ENCODE peak calls at places on chromosomes 13 and 19, in seven cellular contexts. One of them, this sample, is unnamed.

GRCh38 chr13:49629947-49630346 is 1.6 kb downstream of the ARL11 start:
- DNase-seq in SK-N-SH: no peak
- DNase-seq in K562: no peak
- DNase-seq in HCT116: no peak
- DNase-seq in HepG2: no peak
- DNase-seq in GM12878: no peak
- DNase-seq in H1: no peak
- DNase-seq in this sample: no peak

GRCh38 chr13:21242236-21242635 is 65.8 kb downstream of the MRPL57 start:
- DNase-seq in HepG2: peak
- DNase-seq in GM12878: no peak
- DNase-seq in HCT116: peak
- DNase-seq in K562: no peak
- DNase-seq in SK-N-SH: peak
- DNase-seq in H1: peak
- DNase-seq in this sample: no peak

GRCh38 chr13:43316997-43317396 is 293.6 kb downstream of the DNAJC15 start:
- DNase-seq in H1: no peak
- DNase-seq in HepG2: no peak
- DNase-seq in GM12878: no peak
- DNase-seq in HCT116: no peak
- DNase-seq in K562: no peak
- DNase-seq in SK-N-SH: peak
- DNase-seq in this sample: no peak

GRCh38 chr13:89514534-89515312 is 1832.8 kb upstream of the MIR17HG start:
- DNase-seq in SK-N-SH: no peak
- DNase-seq in HepG2: peak
- DNase-seq in H1: no peak
- DNase-seq in K562: no peak
- DNase-seq in HCT116: no peak
- DNase-seq in GM12878: no peak
- DNase-seq in this sample: peak

GRCh38 chr13:77760893-77761292 is 63.4 kb downstream of the SLAIN1 start:
- DNase-seq in SK-N-SH: no peak
- DNase-seq in K562: no peak
- DNase-seq in GM12878: no peak
- DNase-seq in HepG2: no peak
- DNase-seq in HCT116: no peak
- DNase-seq in H1: no peak
- DNase-seq in this sample: peak

GRCh38 chr19:42204684-42205083 is 12.8 kb downstream of the DEDD2 start:
- DNase-seq in K562: no peak
- DNase-seq in GM12878: no peak
- DNase-seq in H1: no peak
- DNase-seq in HepG2: no peak
- DNase-seq in SK-N-SH: no peak
- DNase-seq in HCT116: no peak
- DNase-seq in this sample: no peak

GRCh38 chr13:40192516-40193257 is 473.8 kb downstream of the FOXO1 start:
- DNase-seq in HepG2: no peak
- DNase-seq in H1: no peak
- DNase-seq in SK-N-SH: no peak
- DNase-seq in K562: no peak
- DNase-seq in GM12878: no peak
- DNase-seq in HCT116: no peak
- DNase-seq in this sample: no peak

GRCh38 chr13:113888701-113889330 is 24.9 kb upstream of the GAS6 start:
- DNase-seq in K562: no peak
- DNase-seq in SK-N-SH: no peak
- DNase-seq in H1: no peak
- DNase-seq in GM12878: no peak
- DNase-seq in HepG2: no peak
- DNase-seq in HCT116: no peak
- DNase-seq in this sample: no peak

GRCh38 chr19:51799311-51799997 is 4.5 kb downstream of the FPR3 start:
- DNase-seq in SK-N-SH: peak
- DNase-seq in H1: no peak
- DNase-seq in K562: peak
- DNase-seq in GM12878: no peak
- DNase-seq in HepG2: peak
- DNase-seq in HCT116: no peak
- DNase-seq in this sample: peak

GRCh38 chr19:49056101-49056901 is 1.2 kb downstream of the CGB7 start:
- DNase-seq in HepG2: peak
- DNase-seq in H1: peak
- DNase-seq in SK-N-SH: peak
- DNase-seq in K562: peak
- DNase-seq in GM12878: no peak
- DNase-seq in HCT116: peak
- DNase-seq in this sample: peak

GRCh38 chr13:94079876-94080275 is 399.6 kb downstream of the DCT start:
- DNase-seq in SK-N-SH: no peak
- DNase-seq in HepG2: no peak
- DNase-seq in K562: no peak
- DNase-seq in H1: no peak
- DNase-seq in HCT116: no peak
- DNase-seq in GM12878: no peak
- DNase-seq in this sample: no peak

GRCh38 chr13:113585828-113586355 is 1.3 kb downstream of the TFDP1 start:
- DNase-seq in HepG2: no peak
- DNase-seq in GM12878: no peak
- DNase-seq in K562: no peak
- DNase-seq in H1: peak
- DNase-seq in HCT116: no peak
- DNase-seq in SK-N-SH: no peak
- DNase-seq in this sample: no peak

GRCh38 chr13:98869408-98870090 is 108.3 kb downstream of the DOCK9 start:
- DNase-seq in H1: no peak
- DNase-seq in HepG2: no peak
- DNase-seq in GM12878: no peak
- DNase-seq in SK-N-SH: no peak
- DNase-seq in HCT116: no peak
- DNase-seq in K562: peak
- DNase-seq in this sample: peak

GRCh38 chr19:33055718-33056117 is 9.0 kb downstream of the RHPN2 start:
- DNase-seq in SK-N-SH: no peak
- DNase-seq in HCT116: no peak
- DNase-seq in H1: no peak
- DNase-seq in K562: no peak
- DNase-seq in GM12878: no peak
- DNase-seq in HepG2: no peak
- DNase-seq in this sample: no peak

GRCh38 chr13:42574011-42574410 is at the start of gene TNFSF11:
- DNase-seq in GM12878: no peak
- DNase-seq in H1: peak
- DNase-seq in HCT116: no peak
- DNase-seq in HepG2: no peak
- DNase-seq in SK-N-SH: peak
- DNase-seq in K562: no peak
- DNase-seq in this sample: no peak

GRCh38 chr19:7676376-7676775 is 514 bp upstream of the MCEMP1 start:
- DNase-seq in GM12878: no peak
- DNase-seq in SK-N-SH: no peak
- DNase-seq in HepG2: no peak
- DNase-seq in H1: no peak
- DNase-seq in HCT116: no peak
- DNase-seq in K562: no peak
- DNase-seq in this sample: no peak
- TF ChIP-seq JUND in GM12878: no peak
- TF ChIP-seq JUND in SK-N-SH: no peak
- TF ChIP-seq JUND in HepG2: no peak
- TF ChIP-seq JUND in H1: no peak
- TF ChIP-seq JUND in HCT116: no peak
- TF ChIP-seq JUND in K562: no peak
- TF ChIP-seq JUND in this sample: no peak

GRCh38 chr19:36081385-36081784 is 26.7 kb downstream of the WDR62 start:
- DNase-seq in SK-N-SH: no peak
- DNase-seq in GM12878: no peak
- DNase-seq in HCT116: no peak
- DNase-seq in H1: no peak
- DNase-seq in HepG2: no peak
- DNase-seq in K562: no peak
- DNase-seq in this sample: no peak

GRCh38 chr19:36084231-36085009 is 26.5 kb upstream of the OVOL3 start:
- DNase-seq in GM12878: no peak
- DNase-seq in HCT116: no peak
- DNase-seq in K562: no peak
- DNase-seq in SK-N-SH: no peak
- DNase-seq in H1: no peak
- DNase-seq in HepG2: no peak
- DNase-seq in this sample: no peak

GRCh38 chr19:36082916-36083315 is 28.0 kb upstream of the OVOL3 start:
- DNase-seq in GM12878: no peak
- DNase-seq in SK-N-SH: no peak
- DNase-seq in K562: no peak
- DNase-seq in H1: no peak
- DNase-seq in HCT116: no peak
- DNase-seq in HepG2: no peak
- DNase-seq in this sample: no peak

GRCh38 chr19:36079389-36079788 is 24.7 kb downstream of the WDR62 start:
- DNase-seq in GM12878: no peak
- DNase-seq in SK-N-SH: no peak
- DNase-seq in HCT116: no peak
- DNase-seq in K562: no peak
- DNase-seq in H1: no peak
- DNase-seq in HepG2: no peak
- DNase-seq in this sample: no peak

DNA sequence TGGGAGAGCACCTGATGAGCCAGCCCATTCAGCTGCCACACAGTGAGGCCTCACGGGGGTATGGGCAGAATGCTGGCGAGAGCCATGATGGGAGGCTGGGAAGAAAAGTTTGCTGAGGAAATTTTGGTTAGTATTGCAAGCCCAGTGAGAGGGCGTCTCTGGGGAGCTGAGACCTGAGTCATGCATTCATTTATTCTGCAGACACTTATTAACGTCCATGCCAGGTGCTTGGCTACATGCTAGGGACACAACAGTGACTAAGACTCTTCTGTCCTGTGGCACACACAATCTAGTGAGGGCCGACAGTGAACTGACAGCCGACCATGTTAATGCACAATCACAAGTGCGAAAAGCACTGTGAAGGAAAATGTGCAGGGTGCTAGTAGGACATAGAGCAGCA is 27.2 kb downstream of the WDR62 start:
- DNase-seq in GM12878: no peak
- DNase-seq in H1: no peak
- DNase-seq in K562: no peak
- DNase-seq in HepG2: no peak
- DNase-seq in SK-N-SH: no peak
- DNase-seq in HCT116: no peak
- DNase-seq in this sample: no peak
- TF ChIP-seq JUND in GM12878: no peak
- TF ChIP-seq JUND in H1: no peak
- TF ChIP-seq JUND in K562: no peak
- TF ChIP-seq JUND in HepG2: no peak
- TF ChIP-seq JUND in SK-N-SH: no peak
- TF ChIP-seq JUND in HCT116: no peak
- TF ChIP-seq JUND in this sample: no peak

DNA sequence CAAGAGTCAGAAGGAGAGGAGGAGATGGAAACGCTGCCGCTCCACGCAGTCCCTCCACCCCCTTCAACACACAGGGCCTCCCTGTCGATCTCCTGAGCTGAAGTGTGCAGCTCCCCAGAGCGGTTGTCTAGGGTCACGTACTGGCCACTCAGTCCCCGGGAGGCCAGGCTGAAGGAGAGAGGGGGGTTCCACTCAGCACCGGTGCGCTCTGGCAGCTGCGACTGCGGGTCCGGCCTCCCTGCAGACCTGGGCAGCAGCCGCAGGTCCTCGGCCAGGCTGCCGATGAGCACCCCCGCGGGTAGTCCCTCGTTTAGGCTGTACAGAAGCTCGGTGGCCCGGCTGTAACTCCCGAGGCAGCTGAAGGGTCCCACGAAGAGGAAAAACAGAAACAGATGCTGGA is 2.1 kb downstream of the PCDH20 start:
- DNase-seq in HCT116: no peak
- DNase-seq in H1: peak
- DNase-seq in HepG2: no peak
- DNase-seq in GM12878: no peak
- DNase-seq in SK-N-SH: peak
- DNase-seq in K562: no peak
- DNase-seq in this sample: no peak
- TF ChIP-seq JUND in HCT116: no peak
- TF ChIP-seq JUND in H1: no peak
- TF ChIP-seq JUND in HepG2: no peak
- TF ChIP-seq JUND in GM12878: no peak
- TF ChIP-seq JUND in SK-N-SH: no peak
- TF ChIP-seq JUND in K562: no peak
- TF ChIP-seq JUND in this sample: no peak

GRCh38 chr19:5804516-5805464 is at the start of gene NRTN:
- DNase-seq in K562: peak
- DNase-seq in H1: peak
- DNase-seq in GM12878: no peak
- DNase-seq in SK-N-SH: peak
- DNase-seq in HCT116: no peak
- DNase-seq in HepG2: no peak
- DNase-seq in this sample: peak
- TF ChIP-seq JUND in K562: no peak
- TF ChIP-seq JUND in H1: no peak
- TF ChIP-seq JUND in GM12878: no peak
- TF ChIP-seq JUND in SK-N-SH: no peak
- TF ChIP-seq JUND in HCT116: no peak
- TF ChIP-seq JUND in HepG2: no peak
- TF ChIP-seq JUND in this sample: no peak

GRCh38 chr13:33798023-33798422 is 19.9 kb upstream of the RFC3 start:
- DNase-seq in GM12878: no peak
- DNase-seq in HepG2: no peak
- DNase-seq in K562: no peak
- DNase-seq in H1: no peak
- DNase-seq in SK-N-SH: no peak
- DNase-seq in HCT116: no peak
- DNase-seq in this sample: no peak
- TF ChIP-seq JUND in GM12878: no peak
- TF ChIP-seq JUND in HepG2: no peak
- TF ChIP-seq JUND in K562: no peak
- TF ChIP-seq JUND in H1: no peak
- TF ChIP-seq JUND in SK-N-SH: no peak
- TF ChIP-seq JUND in HCT116: no peak
- TF ChIP-seq JUND in this sample: no peak